ENCODE peak calls at places on chromosomes 4 and X, in four cellular contexts. Y is testis; K is CD8-positive, alpha-beta T cell; V is esophagus squamous epithelium. G is an unnamed sample. For H3K9me3 and H3K4me1, the result is how much of the 10 kb centered on the place peaks cover.

GRCh38 chrX:69151898-69152297 is 13.4 kb downstream of the PJA1 start:
- DNase-seq in Y (no peak), K (no peak), V (no peak), G (no peak)

GRCh38 chrX:50814701-50815476 is 895 bp upstream of the SHROOM4 start:
- DNase-seq in Y (peak), K (no peak), V (no peak), G (no peak)

GRCh38 chr4:6942238-6942800 is 32.7 kb downstream of the TBC1D14 start:
- DNase-seq in Y (no peak), K (no peak), V (no peak), G (no peak)

GRCh38 chrX:125340508-125340907 is 20.8 kb downstream of the TEX13C start:
- DNase-seq in Y (no peak), K (no peak), V (no peak), G (no peak)

GRCh38 chr4:123449780-123450179 is 53.2 kb downstream of the SPRY1 start:
- DNase-seq in Y (no peak), K (no peak), V (no peak), G (no peak)

GRCh38 chr4:54063737-54064316 is 578 bp downstream of the CHIC2 start:
- DNase-seq in Y (peak), K (peak), V (peak), G (no peak)

GRCh38 chr4:622071-622995 is 3.0 kb upstream of the PDE6B start:
- DNase-seq in Y (no peak), K (no peak), V (no peak), G (no peak)

GRCh38 chr4:77852892-77853495 is 9.6 kb upstream of the MRPL1 start:
- DNase-seq in Y (no peak), K (peak), V (no peak), G (no peak)

GRCh38 chr4:102759835-102760644 is 728 bp downstream of the MANBA start:
- DNase-seq in Y (peak), K (no peak), V (peak), G (no peak)

GRCh38 chr4:54091637-54092404 is 8.1 kb upstream of the GSX2 start:
- DNase-seq in Y (peak), K (peak), V (no peak), G (peak)

GRCh38 chr4:91826186-91826585 is 477.6 kb upstream of the GRID2 start:
- DNase-seq in Y (no peak), K (no peak), V (no peak), G (no peak)

GRCh38 chr4:145937021-145937861 is 1.4 kb downstream of the ZNF827 start:
- DNase-seq in Y (peak), K (peak), V (peak), G (no peak)

GRCh38 chr4:27638163-27638915 is 777.7 kb downstream of the STIM2 start:
- DNase-seq in Y (no peak), K (no peak), V (no peak), G (no peak)

GRCh38 chr4:135277116-135277979 is 1075.8 kb upstream of the PABPC4L start:
- DNase-seq in Y (no peak), K (no peak), V (no peak), G (no peak)

GRCh38 chrX:45063319-45064095 is 137.2 kb downstream of the DIPK2B start:
- DNase-seq in Y (no peak), K (no peak), V (no peak), G (no peak)

GRCh38 chrX:19625612-19626011 is 110.3 kb upstream of the MAP3K15 start:
- DNase-seq in Y (no peak), K (no peak), V (no peak), G (no peak)

GRCh38 chr4:156594619-156595018 is 377.0 kb downstream of the PDGFC start:
- DNase-seq in Y (peak), K (no peak), V (no peak), G (no peak)

GRCh38 chr4:8129136-8129535 is 29.5 kb downstream of the ABLIM2 start:
- DNase-seq in Y (no peak), K (no peak), V (no peak), G (no peak)

GRCh38 chrX:3231766-3232165 is 114.7 kb downstream of the MXRA5 start:
- DNase-seq in Y (no peak), K (no peak), V (no peak), G (no peak)

GRCh38 chr4:5836943-5837342 is 55.9 kb downstream of the CRMP1 start:
- DNase-seq in Y (no peak), K (no peak), V (no peak), G (no peak)

GRCh38 chr4:138535316-138535715 is 293.2 kb upstream of the SLC7A11 start:
- DNase-seq in Y (no peak), K (no peak), V (no peak), G (no peak)

GRCh38 chr4:48594185-48594584 is 104.1 kb downstream of the ZAR1 start:
- DNase-seq in Y (no peak), K (no peak), V (no peak), G (no peak)

GRCh38 chrX:13295841-13296240 is 24.0 kb downstream of the ATXN3L start:
- DNase-seq in Y (no peak), K (no peak), V (no peak), G (no peak)

GRCh38 chr4:123106741-123107140 is 184.3 kb upstream of the NUDT6 start:
- DNase-seq in Y (no peak), K (no peak), V (no peak), G (no peak)

GRCh38 chr4:12458621-12459020 is 1025.5 kb downstream of the RAB28 start:
- DNase-seq in Y (no peak), K (no peak), V (no peak), G (no peak)

GRCh38 chr4:6332042-6332668 is 62.5 kb downstream of the WFS1 start:
- DNase-seq in Y (peak), K (no peak), V (no peak), G (no peak)

GRCh38 chrX:9614016-9614415 is 149.2 kb downstream of the TBL1X start:
- DNase-seq in Y (no peak), K (no peak), V (no peak), G (no peak)

GRCh38 chr4:83661359-83661758 is 125.5 kb downstream of the GPAT3 start:
- DNase-seq in Y (no peak), K (no peak), V (no peak), G (no peak)

GRCh38 chr4:135368826-135369225 is 1167.2 kb upstream of the PABPC4L start:
- DNase-seq in Y (no peak), K (no peak), V (no peak), G (no peak)

GRCh38 chr4:111454961-111455360 is 690.3 kb upstream of the FAM241A start:
- DNase-seq in Y (no peak), K (no peak), V (no peak), G (no peak)

GRCh38 chrX:75276666-75277065 is 2.8 kb downstream of the UPRT start:
- DNase-seq in Y (no peak), K (no peak), V (no peak), G (no peak)

GRCh38 chrX:2552621-2553297 is 52.0 kb upstream of the DHRSX start:
- DNase-seq in Y (no peak), K (no peak), V (no peak), G (no peak)

GRCh38 chr4:40205259-40206198 is 8.7 kb downstream of the RHOH start:
- DNase-seq in Y (no peak), K (no peak), V (no peak), G (no peak)

GRCh38 chrX:57453901-57454300 is 137.9 kb upstream of the ZXDB start:
- DNase-seq in Y (peak), K (no peak), V (no peak), G (no peak)

GRCh38 chr4:111187108-111187507 is 564.2 kb upstream of the PITX2 start:
- DNase-seq in Y (no peak), K (no peak), V (no peak), G (no peak)

GRCh38 chrX:2901367-2902036 is 27.6 kb downstream of the ARSD start:
- DNase-seq in Y (no peak), K (no peak), V (no peak), G (no peak)

GRCh38 chr4:11111876-11112275 is 316.8 kb downstream of the HS3ST1 start:
- DNase-seq in Y (no peak), K (no peak), V (no peak), G (no peak)

GRCh38 chr4:11106769-11107168 is 321.9 kb downstream of the HS3ST1 start:
- DNase-seq in Y (no peak), K (no peak), V (no peak), G (no peak)

GRCh38 chr4:11105715-11106114 is 323.0 kb downstream of the HS3ST1 start:
- DNase-seq in Y (no peak), K (no peak), V (no peak), G (no peak)

GRCh38 chr4:11106190-11106589 is 322.5 kb downstream of the HS3ST1 start:
- DNase-seq in Y (no peak), K (no peak), V (no peak), G (no peak)

GRCh38 chr4:11111370-11111769 is 317.3 kb downstream of the HS3ST1 start:
- DNase-seq in Y (no peak), K (no peak), V (no peak), G (no peak)
- H3K9me3 ChIP-seq in Y (under half), K (under half), V (under half), G (under half)

GRCh38 chr4:87038837-87039715 is 104.3 kb downstream of the AFF1 start:
- DNase-seq in Y (no peak), K (no peak), V (no peak), G (peak)

GRCh38 chr4:87036713-87037112 is 101.9 kb downstream of the AFF1 start:
- DNase-seq in Y (no peak), K (no peak), V (no peak), G (no peak)

GRCh38 chr4:87035881-87036509 is 101.2 kb downstream of the AFF1 start:
- DNase-seq in Y (no peak), K (no peak), V (no peak), G (no peak)

GRCh38 chr4:87041142-87041541 is 106.3 kb downstream of the AFF1 start:
- DNase-seq in Y (no peak), K (no peak), V (no peak), G (no peak)

DNA sequence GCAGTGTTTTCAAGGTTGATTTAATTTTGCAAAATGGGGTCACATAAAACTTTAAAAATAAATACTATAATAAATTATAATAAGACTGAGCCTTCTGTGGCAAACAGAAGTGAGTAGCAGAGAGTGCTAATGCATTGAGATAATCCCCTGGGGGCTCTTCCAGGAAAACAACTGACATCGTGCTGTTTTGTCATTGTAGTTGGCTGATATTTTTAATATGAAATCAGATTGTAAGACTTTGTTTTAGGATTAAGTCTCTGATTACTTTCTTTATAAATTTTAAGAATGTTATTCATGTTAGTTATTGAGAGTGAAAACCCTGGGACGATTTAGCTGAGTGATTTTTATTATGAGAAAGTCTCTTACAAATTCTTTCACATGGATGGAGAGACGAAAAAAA is 103.1 kb downstream of the AFF1 start:
- DNase-seq in Y (no peak), K (no peak), V (no peak), G (no peak)
- H3K4me1 ChIP-seq in Y (half or more), K (under half), V (half or more), G (under half)

GRCh38 chr4:162838671-162839070 is 328.0 kb downstream of the NAF1 start:
- DNase-seq in Y (no peak), K (no peak), V (no peak), G (no peak)

GRCh38 chr4:162837241-162837640 is 329.4 kb downstream of the NAF1 start:
- DNase-seq in Y (no peak), K (no peak), V (no peak), G (no peak)

GRCh38 chr4:162837679-162838078 is 329.0 kb downstream of the NAF1 start:
- DNase-seq in Y (no peak), K (no peak), V (no peak), G (no peak)

GRCh38 chr4:162841769-162842168 is 324.9 kb downstream of the NAF1 start:
- DNase-seq in Y (no peak), K (no peak), V (no peak), G (no peak)

DNA sequence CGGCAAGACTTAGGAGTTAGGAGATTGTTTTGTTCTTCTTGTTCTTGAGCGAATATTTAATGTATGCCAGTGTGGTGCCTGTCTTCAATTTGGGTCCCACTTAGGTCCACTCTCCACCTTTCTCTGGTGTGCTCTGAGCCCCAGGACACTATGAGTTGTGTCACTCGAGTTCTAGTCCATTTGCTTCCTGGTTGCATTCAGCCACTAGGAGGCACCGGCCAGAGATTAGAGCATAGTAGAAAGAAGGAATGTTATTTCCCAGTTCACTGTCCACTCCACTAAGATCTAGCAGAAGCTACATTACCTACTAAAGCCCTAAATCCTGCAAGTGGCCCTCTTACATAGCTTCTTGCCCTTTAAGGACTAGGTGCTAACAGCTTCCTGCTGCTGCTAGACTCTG is 326.9 kb downstream of the NAF1 start:
- DNase-seq in Y (peak), K (no peak), V (no peak), G (no peak)
- TF ChIP-seq CTCF in Y (no peak), K (no peak), V (no peak), G (no peak)

GRCh38 chrX:155819966-155820491 is 61.1 kb upstream of the VAMP7 start:
- DNase-seq in Y (peak), K (no peak), V (no peak), G (no peak)
- H3K9me3 ChIP-seq in Y (under half), K (under half), V (under half), G (under half)

GRCh38 chr4:153485374-153485773 is 19.2 kb downstream of the TMEM131L start:
- DNase-seq in Y (no peak), K (no peak), V (no peak), G (no peak)

GRCh38 chr4:153483432-153484418 is 17.6 kb downstream of the TMEM131L start:
- DNase-seq in Y (no peak), K (no peak), V (no peak), G (no peak)

GRCh38 chr4:153488006-153488718 is 22.0 kb downstream of the TMEM131L start:
- DNase-seq in Y (no peak), K (peak), V (no peak), G (no peak)

GRCh38 chr4:153486281-153487151 is 20.4 kb downstream of the TMEM131L start:
- DNase-seq in Y (no peak), K (no peak), V (no peak), G (no peak)

DNA sequence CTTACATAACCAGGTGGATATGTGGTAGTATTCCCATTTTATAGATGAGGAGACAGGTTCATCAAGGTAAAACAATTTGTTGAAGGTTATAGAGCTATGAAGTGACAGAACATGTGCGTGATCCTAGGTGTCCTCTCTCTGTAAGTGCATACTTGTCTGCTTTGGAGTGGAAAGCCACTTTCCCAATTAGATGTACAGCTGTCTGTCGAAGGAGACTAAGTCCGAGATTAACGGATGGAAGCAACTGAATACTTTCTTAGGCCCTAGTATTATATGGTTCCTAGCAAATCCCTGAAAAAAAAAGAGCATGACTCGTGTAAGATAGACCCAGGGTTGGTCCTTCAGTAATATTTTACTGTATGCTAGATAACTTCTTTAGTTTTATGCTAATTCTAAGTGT is 19.7 kb downstream of the TMEM131L start:
- DNase-seq in Y (no peak), K (no peak), V (no peak), G (no peak)
- H3K4me1 ChIP-seq in Y (under half), K (half or more), V (half or more), G (half or more)

G was measured in thoracic aorta.